ENCODE peak calls at places on chromosomes 4 and X, in four cellular contexts. One of them, this sample, is unnamed.

GRCh38 chr4:52870225-52870624 is 8.1 kb downstream of the RASL11B start:
- DNase-seq in GM12878: no peak
- DNase-seq in K562: no peak
- DNase-seq in HepG2: no peak
- DNase-seq in this sample: no peak

GRCh38 chr4:162409048-162409447 is 245.2 kb upstream of the FSTL5 start:
- DNase-seq in GM12878: no peak
- DNase-seq in K562: no peak
- DNase-seq in HepG2: no peak
- DNase-seq in this sample: no peak

GRCh38 chrX:47169726-47170515 is 23.7 kb upstream of the UBA1 start:
- DNase-seq in GM12878: no peak
- DNase-seq in K562: no peak
- DNase-seq in HepG2: no peak
- DNase-seq in this sample: no peak

GRCh38 chrX:120308558-120308957 is 2.7 kb downstream of the TMEM255A start:
- DNase-seq in GM12878: no peak
- DNase-seq in K562: no peak
- DNase-seq in HepG2: no peak
- DNase-seq in this sample: no peak

GRCh38 chrX:2325076-2325784 is 175.5 kb downstream of the DHRSX start:
- DNase-seq in GM12878: peak; percentile 63
- DNase-seq in K562: peak; percentile 39
- DNase-seq in HepG2: no peak
- DNase-seq in this sample: peak; percentile 24

GRCh38 chrX:110853610-110854009 is 58.0 kb upstream of the CHRDL1 start:
- DNase-seq in GM12878: no peak
- DNase-seq in K562: no peak
- DNase-seq in HepG2: no peak
- DNase-seq in this sample: peak; percentile 43

GRCh38 chrX:72100051-72100755 is 31.5 kb downstream of the RTL5 start:
- DNase-seq in GM12878: no peak
- DNase-seq in K562: no peak
- DNase-seq in HepG2: no peak
- DNase-seq in this sample: no peak

GRCh38 chr4:91485415-91485814 is 818.4 kb upstream of the GRID2 start:
- DNase-seq in GM12878: no peak
- DNase-seq in K562: no peak
- DNase-seq in HepG2: no peak
- DNase-seq in this sample: no peak

GRCh38 chr4:55635760-55636621 is at the start of gene NMU:
- DNase-seq in GM12878: no peak
- DNase-seq in K562: peak; percentile 68
- DNase-seq in HepG2: peak; percentile 13
- DNase-seq in this sample: peak; percentile 57

DNA sequence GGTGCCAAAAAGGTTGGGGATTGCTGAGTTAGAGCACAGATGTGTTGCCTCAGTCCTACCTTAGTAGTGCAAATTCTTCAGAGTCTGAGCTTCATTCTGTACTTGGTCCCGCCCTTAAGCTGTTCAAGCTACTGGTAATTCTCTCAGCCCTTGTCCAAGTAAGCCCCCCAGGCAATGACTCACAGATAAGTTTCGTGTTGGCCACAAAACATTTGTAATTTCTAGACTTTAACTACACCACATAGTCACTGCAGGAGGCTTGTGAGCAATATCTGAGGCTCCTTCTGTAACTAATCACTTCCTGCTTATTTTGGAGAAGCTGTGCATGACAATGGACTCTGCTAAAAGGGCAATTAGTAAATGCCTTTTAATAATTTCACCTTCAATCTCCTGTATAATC is 1420.5 kb downstream of the PCDH7 start:
- DNase-seq in GM12878: no peak
- DNase-seq in K562: no peak
- DNase-seq in HepG2: no peak
- DNase-seq in this sample: no peak
- TF ChIP-seq FOXK2 in GM12878: no peak
- TF ChIP-seq FOXK2 in K562: no peak
- TF ChIP-seq FOXK2 in HepG2: no peak
- TF ChIP-seq FOXK2 in this sample: no peak

DNA sequence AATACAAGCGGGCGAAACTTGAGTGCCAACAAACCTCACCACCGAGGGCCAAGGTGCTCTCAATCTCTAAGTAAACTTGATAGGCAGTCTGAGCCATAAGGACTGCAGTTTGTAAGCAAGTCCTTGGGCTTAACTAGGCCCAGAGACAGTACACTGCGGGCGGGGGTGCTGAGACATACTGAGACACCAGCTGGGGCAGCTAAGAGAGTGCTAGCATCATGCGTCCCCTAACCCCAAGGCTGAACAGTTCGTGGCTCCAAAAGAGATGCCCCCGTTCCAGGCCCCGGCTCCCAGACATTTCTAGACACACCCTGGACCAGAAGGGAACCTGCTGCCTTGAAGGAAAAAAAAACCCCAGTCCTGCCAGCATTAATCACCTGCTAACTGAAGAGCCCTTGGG is 126.8 kb upstream of the PRDX4 start:
- DNase-seq in GM12878: no peak
- DNase-seq in K562: no peak
- DNase-seq in HepG2: no peak
- DNase-seq in this sample: no peak
- TF ChIP-seq TARDBP in GM12878: no peak
- TF ChIP-seq TARDBP in K562: no peak
- TF ChIP-seq TARDBP in HepG2: no peak
- TF ChIP-seq TARDBP in this sample: no peak

GRCh38 chr4:111323496-111323895 is 700.6 kb upstream of the PITX2 start:
- DNase-seq in GM12878: no peak
- DNase-seq in K562: no peak
- DNase-seq in HepG2: no peak
- DNase-seq in this sample: no peak
- TF ChIP-seq FOXK2 in GM12878: no peak
- TF ChIP-seq FOXK2 in K562: no peak
- TF ChIP-seq FOXK2 in HepG2: no peak
- TF ChIP-seq FOXK2 in this sample: no peak

GRCh38 chrX:7582191-7582590 is 260.8 kb upstream of the VCX start:
- DNase-seq in GM12878: no peak
- DNase-seq in K562: no peak
- DNase-seq in HepG2: no peak
- DNase-seq in this sample: no peak
- TF ChIP-seq TARDBP in GM12878: no peak
- TF ChIP-seq TARDBP in K562: no peak
- TF ChIP-seq TARDBP in HepG2: no peak
- TF ChIP-seq TARDBP in this sample: no peak